ENCODE peak calls at places on chromosomes 2 and 18, in seven cellular contexts. C is left ventricle myocardium inferior, F is right atrium auricular region, D is cardiac fibroblast, W is body of pancreas, R is neural progenitor cell, U is glutamatergic neuron. Q is an unnamed sample.

GRCh38 chr2:98650998-98651397 is 42.6 kb downstream of the UNC50 start:
- DNase-seq in C (no peak), F (no peak), D (no peak), W (no peak), R (no peak), U (no peak), Q (no peak)

GRCh38 chr2:37415128-37415817 is 70.8 kb downstream of the QPCT start:
- DNase-seq in C (no peak), F (no peak), D (peak; percentile 53), W (no peak), R (no peak), U (no peak), Q (no peak)

GRCh38 chr2:127625146-127625943 is 20.6 kb upstream of the GPR17 start:
- DNase-seq in C (no peak), F (no peak), D (no peak), W (no peak), R (no peak), U (peak; percentile 13), Q (no peak)

GRCh38 chr2:43637030-43637803 is at the start of gene PLEKHH2:
- DNase-seq in C (peak; percentile 87), F (peak; percentile 90), D (peak; percentile 89), W (peak; percentile 88), R (peak; percentile 94), U (peak; percentile 93), Q (peak; percentile 92)

GRCh38 chr2:69221960-69222751 is 164.9 kb downstream of the GFPT1 start:
- DNase-seq in C (no peak), F (no peak), D (peak; percentile 81), W (no peak), R (no peak), U (no peak), Q (no peak)

GRCh38 chr2:44102790-44103642 is 65.7 kb upstream of the PPM1B start:
- DNase-seq in C (no peak), F (no peak), D (peak; percentile 51), W (no peak), R (no peak), U (no peak), Q (no peak)

GRCh38 chr2:12718662-12719399 is 2.1 kb downstream of the TRIB2 start:
- DNase-seq in C (no peak), F (no peak), D (peak; percentile 45), W (no peak), R (peak; percentile 88), U (no peak), Q (no peak)

GRCh38 chr2:151338115-151338514 is 19.3 kb upstream of the TNFAIP6 start:
- DNase-seq in C (no peak), F (no peak), D (peak; percentile 84), W (no peak), R (no peak), U (no peak), Q (no peak)

GRCh38 chr2:86225581-86225980 is 26.3 kb downstream of the MRPL35 start:
- DNase-seq in C (peak; percentile 77), F (peak; percentile 77), D (peak; percentile 71), W (no peak), R (no peak), U (no peak), Q (peak; percentile 83)

GRCh38 chr2:165901996-165902395 is 51.6 kb downstream of the TTC21B start:
- DNase-seq in C (no peak), F (no peak), D (no peak), W (no peak), R (no peak), U (no peak), Q (no peak)

GRCh38 chr2:104026726-104027125 is 827.2 kb upstream of the POU3F3 start:
- DNase-seq in C (no peak), F (no peak), D (no peak), W (no peak), R (peak; percentile 36), U (no peak), Q (no peak)

GRCh38 chr2:62705859-62706720 is 577 bp downstream of the EHBP1 start:
- DNase-seq in C (peak; percentile 58), F (peak; percentile 74), D (peak; percentile 50), W (peak; percentile 67), R (peak; percentile 44), U (peak; percentile 80), Q (peak; percentile 74)

GRCh38 chr18:12023375-12023774 is 42.1 kb downstream of the IMPA2 start:
- DNase-seq in C (no peak), F (no peak), D (no peak), W (no peak), R (no peak), U (no peak), Q (no peak)

GRCh38 chr18:31230495-31230894 is 67.8 kb upstream of the DSC1 start:
- DNase-seq in C (no peak), F (no peak), D (peak; percentile 19), W (no peak), R (no peak), U (no peak), Q (no peak)

GRCh38 chr2:10412380-10412779 is 35.7 kb downstream of the ODC1 start:
- DNase-seq in C (no peak), F (no peak), D (peak; percentile 71), W (no peak), R (peak; percentile 66), U (peak; percentile 63), Q (no peak)

GRCh38 chr2:39571197-39571731 is 94.5 kb upstream of the TMEM178A start:
- DNase-seq in C (no peak), F (no peak), D (peak; percentile 18), W (no peak), R (no peak), U (no peak), Q (no peak)

GRCh38 chr2:35365859-35366258 is 989.7 kb upstream of the CRIM1 start:
- DNase-seq in C (no peak), F (no peak), D (no peak), W (no peak), R (no peak), U (no peak), Q (no peak)

GRCh38 chr18:49025426-49025766 is 74.6 kb upstream of the SMAD7 start:
- DNase-seq in C (no peak), F (no peak), D (no peak), W (no peak), R (no peak), U (no peak), Q (peak; percentile 21)

GRCh38 chr2:84899681-84900080 is 5.8 kb upstream of the TMSB10 start:
- DNase-seq in C (no peak), F (peak; percentile 4), D (no peak), W (peak; percentile 46), R (no peak), U (no peak), Q (no peak)

GRCh38 chr2:120606931-120607330 is 128.7 kb upstream of the GLI2 start:
- DNase-seq in C (peak; percentile 12), F (no peak), D (no peak), W (no peak), R (no peak), U (peak; percentile 14), Q (no peak)
- TF ChIP-seq CTCF in C (no peak), F (no peak), D (no peak), W (no peak), R (no peak), U (no peak), Q (no peak)

GRCh38 chr2:133293544-133294270 is 274.6 kb downstream of the NCKAP5 start:
- DNase-seq in C (no peak), F (no peak), D (peak; percentile 73), W (no peak), R (no peak), U (no peak), Q (no peak)

GRCh38 chr2:133292267-133292666 is 276.0 kb downstream of the NCKAP5 start:
- DNase-seq in C (no peak), F (no peak), D (no peak), W (no peak), R (no peak), U (no peak), Q (no peak)

DNA sequence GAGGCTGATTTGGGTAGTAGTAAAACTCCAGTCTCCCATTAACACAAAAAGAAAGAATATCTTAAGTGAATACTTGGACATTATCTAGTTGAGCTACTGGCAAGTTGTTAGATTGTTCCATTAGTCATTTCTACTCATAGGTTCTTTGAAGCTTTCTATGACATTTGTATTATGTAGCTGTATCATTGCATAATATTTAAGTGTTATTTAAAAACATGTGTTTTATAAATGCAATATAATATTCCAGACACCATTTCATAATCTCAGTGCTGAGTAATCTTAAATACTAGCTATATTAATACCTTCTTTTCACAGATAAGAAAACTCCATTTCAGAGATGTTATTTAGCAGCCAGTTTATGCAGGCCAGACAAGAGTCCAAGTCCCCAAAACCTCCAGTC is 271.9 kb downstream of the NCKAP5 start:
- DNase-seq in C (no peak), F (no peak), D (peak; percentile 63), W (no peak), R (no peak), U (no peak), Q (no peak)
- TF ChIP-seq CTCF in C (no peak), F (no peak), D (no peak), W (no peak), R (no peak), U (no peak), Q (no peak)

DNA sequence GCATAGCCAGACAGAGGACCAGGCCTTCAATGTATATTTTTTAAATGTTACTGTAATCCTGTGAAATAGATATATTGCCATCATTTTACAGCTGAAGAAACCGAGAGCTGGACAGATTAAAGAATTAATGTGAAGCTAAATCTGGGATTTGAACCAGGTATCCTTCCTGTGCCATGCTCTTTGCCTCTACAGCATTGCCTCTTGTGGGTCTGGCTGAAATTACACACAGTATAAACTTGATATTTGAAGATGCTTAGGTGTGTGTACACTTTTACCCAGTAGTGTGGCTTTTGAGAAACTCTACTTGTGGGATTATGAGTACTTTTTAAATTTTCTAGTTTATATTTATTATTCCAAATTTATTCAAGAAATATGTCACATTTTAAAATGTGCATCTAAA is 264.5 kb downstream of the CNTNAP5 start:
- DNase-seq in C (no peak), F (no peak), D (no peak), W (no peak), R (no peak), U (no peak), Q (no peak)
- TF ChIP-seq CTCF in C (no peak), F (no peak), D (no peak), W (no peak), R (peak; percentile 12), U (no peak), Q (no peak)

GRCh38 chr2:237296756-237297155 is 117.2 kb downstream of the COL6A3 start:
- DNase-seq in C (no peak), F (no peak), D (peak; percentile 53), W (no peak), R (no peak), U (no peak), Q (no peak)

GRCh38 chr2:237294509-237294908 is 119.5 kb downstream of the COL6A3 start:
- DNase-seq in C (no peak), F (no peak), D (peak; percentile 32), W (no peak), R (no peak), U (no peak), Q (no peak)

GRCh38 chr2:237291138-237291792 is 122.7 kb downstream of the COL6A3 start:
- DNase-seq in C (peak; percentile 95), F (peak; percentile 98), D (peak; percentile 100), W (peak; percentile 85), R (no peak), U (no peak), Q (peak; percentile 94)

GRCh38 chr2:237295889-237296480 is 118.0 kb downstream of the COL6A3 start:
- DNase-seq in C (no peak), F (no peak), D (no peak), W (no peak), R (no peak), U (no peak), Q (no peak)

DNA sequence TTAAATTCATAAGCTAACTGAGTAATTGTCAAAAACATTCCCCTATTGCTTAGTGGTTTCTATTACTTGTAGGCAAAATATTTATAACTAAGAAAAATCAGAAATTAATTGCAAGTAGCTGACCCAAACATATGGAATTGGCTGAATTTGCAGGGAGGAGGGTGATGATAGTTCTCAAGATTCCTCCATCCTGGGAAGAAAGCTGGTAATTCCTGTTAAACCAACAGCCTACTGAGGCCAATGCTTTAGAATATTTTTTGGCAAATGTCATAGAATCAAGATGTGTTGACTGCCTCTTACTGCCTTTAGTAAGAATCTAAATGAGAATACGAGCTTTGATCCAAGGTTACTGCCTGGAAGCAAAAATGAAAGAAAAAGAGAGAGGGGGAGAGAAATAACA is 120.0 kb downstream of the COL6A3 start:
- DNase-seq in C (no peak), F (no peak), D (no peak), W (no peak), R (no peak), U (no peak), Q (no peak)
- TF ChIP-seq CTCF in C (no peak), F (no peak), D (no peak), W (no peak), R (no peak), U (no peak), Q (no peak)

Q was measured in psoas muscle.